ENCODE peak calls at places on chromosome 2, in nine cellular contexts. V is left lung; U is Caki2; D is activated T-helper 1 cell treated with Interleukin-2 at 50 U/mL for 16 hours; H is NCI-H774; Y is stimulated activated CD8-positive, alpha-beta memory T cell treated with anti-CD3 and anti-CD28 coated beads, Interleukin-15, amount 100 ng/mL, for 4 hours; T is activated T-helper 9 cell treated with anti-CD3 and anti-CD28 coated beads, Interleukin-2, amount 50 U/mL, for 16 hours; E is amniotic stem cell; B is kidney. W is an unnamed sample.

GRCh38 chr2:7083580-7084509 is 166.6 kb downstream of the RNF144A start:
- DNase-seq in V (no peak), U (peak; percentile 24), D (no peak), H (no peak), Y (no peak), T (no peak), E (peak; percentile 41), B (no peak), W (no peak)

GRCh38 chr2:3754280-3754679 is 50.9 kb downstream of the DCDC2C start:
- DNase-seq in V (no peak), U (no peak), D (no peak), H (no peak), Y (no peak), T (no peak), E (no peak), B (no peak), W (no peak)

GRCh38 chr2:56534321-56534720 is 350.5 kb downstream of the CCDC85A start:
- DNase-seq in V (no peak), U (no peak), D (no peak), H (no peak), Y (no peak), T (no peak), E (peak; percentile 42), B (no peak), W (no peak)

GRCh38 chr2:2579814-2580213 is 248.7 kb upstream of the MYT1L start:
- DNase-seq in V (no peak), U (no peak), D (no peak), H (no peak), Y (no peak), T (no peak), E (no peak), B (no peak), W (no peak)

GRCh38 chr2:3641841-3642421 is 16.1 kb upstream of the ALLC start:
- DNase-seq in V (peak; percentile 62), U (no peak), D (no peak), H (no peak), Y (no peak), T (no peak), E (no peak), B (no peak), W (no peak)

GRCh38 chr2:129936334-129936934 is 43.0 kb upstream of the RAB6C start:
- DNase-seq in V (no peak), U (no peak), D (peak; percentile 6), H (no peak), Y (no peak), T (peak; percentile 15), E (no peak), B (no peak), W (no peak)

GRCh38 chr2:239590995-239591915 is 190.4 kb upstream of the HDAC4 start:
- DNase-seq in V (peak; percentile 43), U (no peak), D (no peak), H (no peak), Y (no peak), T (no peak), E (no peak), B (peak; percentile 46), W (no peak)

GRCh38 chr2:88235987-88236386 is 65.8 kb downstream of the THNSL2 start:
- DNase-seq in V (no peak), U (no peak), D (no peak), H (no peak), Y (no peak), T (no peak), E (no peak), B (no peak), W (no peak)

GRCh38 chr2:70248810-70249438 is 496 bp upstream of the TIA1 start:
- DNase-seq in V (no peak), U (no peak), D (peak; percentile 76), H (peak; percentile 89), Y (no peak), T (peak; percentile 83), E (peak; percentile 75), B (peak; percentile 93), W (no peak)

W was measured in LNCaP clone FGC.